ENCODE peak calls at places on chromosomes 2 and 18, in ten cellular contexts. V is thoracic aorta, J is kidney, B is mesendoderm, G is WERI-Rb-1, Y is hepatocyte, F is lung, A is testis, O is sigmoid colon, P is brain microvascular endothelial cell. M is an unnamed sample. For H3K36me3, the result is how much of the 10 kb centered on the place peaks cover.

GRCh38 chr2:218002792-218003191 is at the start of gene TNS1:
- DNase-seq in V (no peak), J (peak), B (no peak), G (peak), Y (peak), F (no peak), A (peak), O (peak), P (no peak), M (no peak)

GRCh38 chr2:27117995-27118524 is 868 bp downstream of the CGREF1 start:
- DNase-seq in V (no peak), J (no peak), B (no peak), G (no peak), Y (no peak), F (no peak), A (no peak), O (no peak), P (no peak), M (no peak)

GRCh38 chr18:9066358-9066757 is 36.1 kb upstream of the NDUFV2 start:
- DNase-seq in V (no peak), J (no peak), B (no peak), G (no peak), Y (no peak), F (no peak), A (no peak), O (no peak), P (no peak), M (no peak)

GRCh38 chr18:3345885-3346284 is 84.0 kb downstream of the MYL12B start:
- DNase-seq in V (no peak), J (no peak), B (no peak), G (no peak), Y (no peak), F (no peak), A (no peak), O (peak), P (no peak), M (no peak)

GRCh38 chr2:171745141-171745540 is 57.9 kb downstream of the DYNC1I2 start:
- DNase-seq in V (no peak), J (no peak), B (no peak), G (no peak), Y (no peak), F (no peak), A (no peak), O (no peak), P (no peak), M (no peak)

GRCh38 chr2:42101641-42102605 is 54.1 kb downstream of the PKDCC start:
- DNase-seq in V (no peak), J (peak), B (peak), G (no peak), Y (peak), F (peak), A (peak), O (peak), P (peak), M (peak)

GRCh38 chr2:172234716-172235661 is 132.3 kb upstream of the DLX2 start:
- DNase-seq in V (no peak), J (peak), B (peak), G (peak), Y (peak), F (no peak), A (no peak), O (no peak), P (no peak), M (no peak)

GRCh38 chr18:31061945-31062344 is 19.4 kb upstream of the DSC3 start:
- DNase-seq in V (no peak), J (no peak), B (peak), G (no peak), Y (no peak), F (no peak), A (no peak), O (no peak), P (no peak), M (no peak)

GRCh38 chr18:64116806-64117205 is 32.1 kb downstream of the LINC00305 start:
- DNase-seq in V (no peak), J (no peak), B (peak), G (no peak), Y (no peak), F (no peak), A (no peak), O (no peak), P (no peak), M (no peak)

GRCh38 chr2:105734762-105735538 is 9.8 kb upstream of the NCK2 start:
- DNase-seq in V (no peak), J (no peak), B (no peak), G (no peak), Y (no peak), F (no peak), A (no peak), O (no peak), P (peak), M (no peak)

GRCh38 chr2:101016-101415 is 54.7 kb upstream of the FAM110C start:
- DNase-seq in V (no peak), J (no peak), B (no peak), G (no peak), Y (no peak), F (no peak), A (no peak), O (no peak), P (no peak), M (no peak)

GRCh38 chr2:109501461-109501860 is 112.3 kb downstream of the SEPTIN10 start:
- DNase-seq in V (no peak), J (no peak), B (no peak), G (no peak), Y (no peak), F (no peak), A (no peak), O (no peak), P (no peak), M (no peak)

GRCh38 chr2:120344214-120344990 is 1.5 kb upstream of the INHBB start:
- DNase-seq in V (no peak), J (peak), B (no peak), G (peak), Y (peak), F (no peak), A (peak), O (no peak), P (no peak), M (no peak)

GRCh38 chr2:58620127-58620526 is 379.0 kb upstream of the FANCL start:
- DNase-seq in V (no peak), J (no peak), B (no peak), G (no peak), Y (no peak), F (no peak), A (no peak), O (no peak), P (peak), M (no peak)

GRCh38 chr18:75161629-75162028 is 47.3 kb downstream of the PTGR3 start:
- DNase-seq in V (no peak), J (no peak), B (peak), G (no peak), Y (no peak), F (no peak), A (peak), O (no peak), P (no peak), M (no peak)

GRCh38 chr2:146587291-146587713 is 1257.5 kb upstream of the ACVR2A start:
- DNase-seq in V (no peak), J (peak), B (no peak), G (no peak), Y (no peak), F (no peak), A (peak), O (no peak), P (no peak), M (no peak)

GRCh38 chr18:76450452-76450851 is 44.6 kb downstream of the ZNF516 start:
- DNase-seq in V (no peak), J (no peak), B (no peak), G (no peak), Y (no peak), F (no peak), A (peak), O (peak), P (no peak), M (no peak)

GRCh38 chr2:144407262-144407661 is 112.7 kb downstream of the ZEB2 start:
- DNase-seq in V (no peak), J (no peak), B (no peak), G (no peak), Y (no peak), F (no peak), A (no peak), O (no peak), P (no peak), M (no peak)

GRCh38 chr2:137837830-137838229 is 126.4 kb upstream of the HNMT start:
- DNase-seq in V (no peak), J (no peak), B (no peak), G (no peak), Y (no peak), F (peak), A (no peak), O (no peak), P (no peak), M (no peak)

GRCh38 chr2:241009601-241010530 is 11.4 kb downstream of the SNED1 start:
- DNase-seq in V (no peak), J (peak), B (peak), G (no peak), Y (peak), F (peak), A (peak), O (peak), P (peak), M (no peak)

GRCh38 chr2:240687045-240687740 is 4.5 kb upstream of the AQP12A start:
- DNase-seq in V (no peak), J (peak), B (no peak), G (no peak), Y (no peak), F (no peak), A (no peak), O (no peak), P (no peak), M (no peak)

GRCh38 chr2:217521820-217522219 is 481.0 kb downstream of the TNS1 start:
- DNase-seq in V (no peak), J (no peak), B (no peak), G (no peak), Y (no peak), F (no peak), A (no peak), O (no peak), P (no peak), M (no peak)

GRCh38 chr2:41853427-41854191 is 194.2 kb upstream of the PKDCC start:
- DNase-seq in V (no peak), J (no peak), B (peak), G (peak), Y (peak), F (peak), A (peak), O (no peak), P (peak), M (no peak)

GRCh38 chr18:49647496-49648168 is 85.8 kb downstream of the LIPG start:
- DNase-seq in V (no peak), J (no peak), B (no peak), G (no peak), Y (no peak), F (no peak), A (no peak), O (peak), P (peak), M (no peak)

GRCh38 chr2:48943436-48943835 is 187.9 kb upstream of the LHCGR start:
- DNase-seq in V (no peak), J (no peak), B (no peak), G (no peak), Y (no peak), F (no peak), A (no peak), O (no peak), P (no peak), M (no peak)

GRCh38 chr2:183348492-183348891 is 224.2 kb downstream of the NUP35 start:
- DNase-seq in V (no peak), J (no peak), B (no peak), G (no peak), Y (no peak), F (no peak), A (no peak), O (no peak), P (no peak), M (no peak)

GRCh38 chr2:238634701-238635402 is 208.1 kb downstream of the ASB1 start:
- DNase-seq in V (no peak), J (no peak), B (no peak), G (no peak), Y (no peak), F (no peak), A (no peak), O (no peak), P (no peak), M (no peak)

GRCh38 chr2:239313251-239313650 is 87.6 kb downstream of the HDAC4 start:
- DNase-seq in V (no peak), J (no peak), B (no peak), G (no peak), Y (no peak), F (no peak), A (peak), O (peak), P (no peak), M (no peak)

GRCh38 chr18:54848121-54848520 is 19.8 kb downstream of the RAB27B start:
- DNase-seq in V (no peak), J (no peak), B (no peak), G (no peak), Y (no peak), F (no peak), A (no peak), O (no peak), P (no peak), M (no peak)

GRCh38 chr2:71713581-71714580 is 260.5 kb downstream of the DYSF start:
- DNase-seq in V (no peak), J (peak), B (no peak), G (no peak), Y (no peak), F (no peak), A (no peak), O (peak), P (peak), M (no peak)

GRCh38 chr2:27408601-27409320 is 630 bp downstream of the PPM1G start:
- DNase-seq in V (no peak), J (peak), B (peak), G (no peak), Y (no peak), F (no peak), A (peak), O (no peak), P (no peak), M (no peak)

GRCh38 chr2:231189571-231190495 is 8.6 kb upstream of the ARMC9 start:
- DNase-seq in V (peak), J (peak), B (peak), G (no peak), Y (no peak), F (peak), A (peak), O (peak), P (peak), M (no peak)

GRCh38 chr2:68311033-68311432 is 8.7 kb downstream of the CNRIP1 start:
- DNase-seq in V (no peak), J (no peak), B (no peak), G (no peak), Y (no peak), F (no peak), A (no peak), O (no peak), P (no peak), M (no peak)

GRCh38 chr2:211247751-211248150 is 691.4 kb downstream of the CPS1 start:
- DNase-seq in V (no peak), J (no peak), B (no peak), G (no peak), Y (no peak), F (no peak), A (no peak), O (no peak), P (no peak), M (no peak)
- H3K27ac ChIP-seq in V (no peak), J (no peak), B (no peak), G (no peak), Y (no peak), F (no peak), A (no peak), O (no peak), P (no peak), M (no peak)

GRCh38 chr2:63886445-63886844 is 44.7 kb downstream of the UGP2 start:
- DNase-seq in V (no peak), J (no peak), B (no peak), G (no peak), Y (no peak), F (no peak), A (no peak), O (no peak), P (no peak), M (no peak)
- H3K36me3 ChIP-seq in V (under half), J (under half), B (under half), G (half or more), Y (under half), F (under half), A (under half), O (under half), P (under half), M (under half)

GRCh38 chr18:50961974-50962373 is 5.9 kb upstream of the ELAC1 start:
- DNase-seq in V (no peak), J (no peak), B (peak), G (no peak), Y (no peak), F (no peak), A (no peak), O (no peak), P (no peak), M (no peak)
- H3K4me3 ChIP-seq in V (no peak), J (no peak), B (no peak), G (no peak), Y (no peak), F (no peak), A (no peak), O (no peak), P (no peak), M (no peak)

GRCh38 chr2:37083873-37084792 is at the start of the genes GPATCH11 and HEATR5B:
- DNase-seq in V (peak), J (peak), B (peak), G (peak), Y (peak), F (peak), A (peak), O (peak), P (peak), M (peak)
- H3K27ac ChIP-seq in V (peak), J (peak), B (no peak), G (peak), Y (peak), F (peak), A (peak), O (peak), P (peak), M (peak)

GRCh38 chr18:62655520-62656219 is 59.7 kb upstream of the PHLPP1 start:
- DNase-seq in V (no peak), J (no peak), B (no peak), G (no peak), Y (no peak), F (no peak), A (no peak), O (no peak), P (no peak), M (no peak)
- H3K36me3 ChIP-seq in V (under half), J (under half), B (under half), G (under half), Y (under half), F (under half), A (under half), O (under half), P (under half), M (under half)

GRCh38 chr18:26863921-26864497 is 1.5 kb downstream of the AQP4 start:
- DNase-seq in V (no peak), J (no peak), B (no peak), G (no peak), Y (no peak), F (peak), A (peak), O (no peak), P (no peak), M (no peak)

GRCh38 chr18:26864658-26865057 is 849 bp downstream of the AQP4 start:
- DNase-seq in V (no peak), J (no peak), B (no peak), G (no peak), Y (no peak), F (peak), A (no peak), O (no peak), P (no peak), M (no peak)

GRCh38 chr18:26862084-26862483 is 3.4 kb downstream of the AQP4 start:
- DNase-seq in V (no peak), J (no peak), B (no peak), G (no peak), Y (no peak), F (no peak), A (no peak), O (no peak), P (no peak), M (no peak)

GRCh38 chr18:26865557-26865956 is at the start of gene AQP4:
- DNase-seq in V (no peak), J (peak), B (no peak), G (peak), Y (no peak), F (peak), A (peak), O (no peak), P (no peak), M (no peak)

GRCh38 chr18:26863122-26863879 is 2.2 kb downstream of the AQP4 start:
- DNase-seq in V (no peak), J (peak), B (peak), G (peak), Y (peak), F (peak), A (peak), O (peak), P (no peak), M (no peak)
- H3K4me3 ChIP-seq in V (peak), J (peak), B (peak), G (peak), Y (peak), F (peak), A (peak), O (peak), P (peak), M (peak)

GRCh38 chr2:229446316-229446715 is 175.2 kb upstream of the PID1 start:
- DNase-seq in V (no peak), J (no peak), B (no peak), G (no peak), Y (no peak), F (no peak), A (no peak), O (no peak), P (no peak), M (no peak)

GRCh38 chr2:229443869-229444268 is 172.8 kb upstream of the PID1 start:
- DNase-seq in V (no peak), J (no peak), B (no peak), G (no peak), Y (no peak), F (no peak), A (no peak), O (no peak), P (no peak), M (no peak)

GRCh38 chr2:229447227-229447626 is 176.1 kb upstream of the PID1 start:
- DNase-seq in V (no peak), J (no peak), B (no peak), G (no peak), Y (no peak), F (no peak), A (no peak), O (no peak), P (no peak), M (no peak)

GRCh38 chr2:229445013-229445412 is 173.9 kb upstream of the PID1 start:
- DNase-seq in V (peak), J (peak), B (peak), G (no peak), Y (peak), F (peak), A (peak), O (peak), P (peak), M (no peak)

GRCh38 chr2:229445501-229446294 is 174.6 kb upstream of the PID1 start:
- DNase-seq in V (no peak), J (no peak), B (no peak), G (no peak), Y (no peak), F (no peak), A (peak), O (peak), P (peak), M (no peak)
- H3K27ac ChIP-seq in V (peak), J (no peak), B (no peak), G (no peak), Y (peak), F (no peak), A (peak), O (peak), P (peak), M (peak)

GRCh38 chr2:10133007-10133647 is 10.6 kb downstream of the RRM2 start:
- DNase-seq in V (no peak), J (no peak), B (no peak), G (no peak), Y (no peak), F (no peak), A (no peak), O (peak), P (no peak), M (no peak)
- H3K36me3 ChIP-seq in V (under half), J (under half), B (under half), G (half or more), Y (under half), F (under half), A (under half), O (under half), P (under half), M (under half)

GRCh38 chr18:58578321-58578720 is 50.6 kb downstream of the ALPK2 start:
- DNase-seq in V (no peak), J (no peak), B (no peak), G (peak), Y (no peak), F (no peak), A (no peak), O (no peak), P (peak), M (no peak)

GRCh38 chr18:58580623-58581022 is 48.3 kb downstream of the ALPK2 start:
- DNase-seq in V (no peak), J (no peak), B (peak), G (peak), Y (no peak), F (no peak), A (no peak), O (no peak), P (no peak), M (no peak)

GRCh38 chr18:58580078-58580477 is 48.8 kb downstream of the ALPK2 start:
- DNase-seq in V (no peak), J (no peak), B (no peak), G (no peak), Y (no peak), F (no peak), A (no peak), O (no peak), P (no peak), M (no peak)

GRCh38 chr18:58579561-58580047 is 49.3 kb downstream of the ALPK2 start:
- DNase-seq in V (no peak), J (no peak), B (peak), G (no peak), Y (no peak), F (no peak), A (no peak), O (no peak), P (peak), M (no peak)

DNA sequence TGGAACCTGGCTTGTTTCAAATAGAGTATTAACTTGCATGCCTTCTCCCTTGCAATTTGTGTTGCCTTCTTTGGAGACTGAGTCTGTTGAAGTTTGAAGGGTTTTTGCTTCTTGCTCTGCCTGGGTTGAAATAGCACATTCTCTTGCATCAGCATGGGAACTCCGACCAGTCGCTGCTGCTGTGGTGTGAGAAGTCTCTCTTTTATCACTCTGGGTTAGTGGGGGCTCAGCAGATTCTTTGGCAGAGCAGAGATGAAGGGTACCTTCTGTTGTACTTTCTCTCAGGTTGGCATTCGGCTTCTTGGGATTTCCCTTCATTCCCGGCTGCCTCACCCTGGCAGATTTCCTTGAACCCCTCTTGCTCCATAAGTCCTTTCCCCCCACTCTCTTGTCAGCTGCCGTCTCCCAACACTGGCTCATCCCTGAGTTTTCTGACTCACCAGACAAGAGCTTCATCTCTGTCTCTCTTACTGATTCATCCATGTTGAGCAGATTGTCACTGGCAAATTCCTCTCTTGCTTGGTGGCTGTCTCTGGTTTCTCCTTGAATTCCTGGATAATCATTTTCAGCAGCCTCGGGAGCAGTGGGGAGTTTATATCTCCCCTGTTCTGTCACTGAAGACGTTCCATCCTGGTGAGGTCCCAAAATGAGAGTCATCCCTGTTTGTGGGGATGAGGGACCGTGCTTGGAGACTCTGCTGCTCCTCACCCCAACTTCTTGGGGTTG is 49.9 kb downstream of the ALPK2 start:
- DNase-seq in V (no peak), J (no peak), B (peak), G (peak), Y (peak), F (no peak), A (no peak), O (no peak), P (peak), M (no peak)
- H3K4me3 ChIP-seq in V (no peak), J (peak), B (no peak), G (peak), Y (no peak), F (no peak), A (no peak), O (no peak), P (peak), M (no peak)